ENCODE peak calls at places on chromosome X, in seven cellular contexts. N is nephron progenitor cell; Q is activated CD8-positive, alpha-beta memory T cell treated with anti-CD3 and anti-CD28 coated beads for 4 hours; J is AG09319; P is heart left ventricle; B is fibroblast of lung; E is stimulated activated CD8-positive, alpha-beta memory T cell treated with anti-CD3 and anti-CD28 coated beads, Interleukin-7, amount 100 ng/mL, for 24 hours. M is an unnamed sample.

GRCh38 chrX:11704725-11705495 is 39.2 kb upstream of the ARHGAP6 start:
- DNase-seq in N (peak), Q (no peak), J (no peak), P (no peak), B (no peak), E (no peak), M (no peak)

GRCh38 chrX:82757614-82758013 is 750.5 kb upstream of the POU3F4 start:
- DNase-seq in N (no peak), Q (no peak), J (no peak), P (no peak), B (peak), E (no peak), M (no peak)

GRCh38 chrX:131609480-131609879 is 65.6 kb downstream of the OR13H1 start:
- DNase-seq in N (no peak), Q (no peak), J (no peak), P (no peak), B (no peak), E (no peak), M (no peak)

GRCh38 chrX:110162867-110163266 is 155.0 kb downstream of the AMMECR1 start:
- DNase-seq in N (no peak), Q (no peak), J (no peak), P (no peak), B (no peak), E (no peak), M (no peak)

GRCh38 chrX:153818571-153819397 is 11.6 kb downstream of the PDZD4 start:
- DNase-seq in N (peak), Q (no peak), J (no peak), P (peak), B (no peak), E (no peak), M (peak)

GRCh38 chrX:78708171-78708570 is 39.3 kb upstream of the LPAR4 start:
- DNase-seq in N (no peak), Q (no peak), J (no peak), P (no peak), B (peak), E (no peak), M (no peak)

GRCh38 chrX:74231625-74232024 is 72.4 kb upstream of the ZCCHC13 start:
- DNase-seq in N (no peak), Q (no peak), J (no peak), P (no peak), B (no peak), E (no peak), M (no peak)

GRCh38 chrX:51608071-51608470 is 10.6 kb downstream of the CENPVL3 start:
- DNase-seq in N (no peak), Q (no peak), J (no peak), P (no peak), B (no peak), E (no peak), M (no peak)

GRCh38 chrX:34918856-34919255 is 23.7 kb upstream of the FAM47B start:
- DNase-seq in N (peak), Q (no peak), J (peak), P (no peak), B (peak), E (no peak), M (no peak)

GRCh38 chrX:29478336-29479069 is 736.9 kb upstream of the MAGEB2 start:
- DNase-seq in N (peak), Q (no peak), J (no peak), P (no peak), B (peak), E (no peak), M (no peak)

GRCh38 chrX:68732906-68733493 is 85.5 kb downstream of the STARD8 start:
- DNase-seq in N (peak), Q (peak), J (peak), P (peak), B (peak), E (peak), M (no peak)

M was measured in osteocyte.